ENCODE peak calls at places on chromosomes 12 and 14, in six cellular contexts. L is neuronal stem cell; C is stimulated activated CD8-positive, alpha-beta memory T cell treated with anti-CD3 and anti-CD28 coated beads, Interleukin-12 subunit alpha, Interleukin-12 subunit beta, amount 100 ng/mL, for 1 hour; V is CMK; A is gastrocnemius medialis; T is NT2/D1. G is an unnamed sample.

GRCh38 chr14:34873591-34874385 is 1.4 kb downstream of the BAZ1A start:
- DNase-seq in L (peak), C (peak), V (peak), A (peak), T (peak), G (peak)

GRCh38 chr12:112419269-112420133 is 754 bp downstream of the PTPN11 start:
- DNase-seq in L (peak), C (no peak), V (no peak), A (peak), T (peak), G (no peak)

GRCh38 chr14:90587918-90588317 is 191.1 kb downstream of the CALM1 start:
- DNase-seq in L (no peak), C (no peak), V (no peak), A (peak), T (no peak), G (no peak)

GRCh38 chr14:89108608-89109007 is 284.2 kb downstream of the TTC8 start:
- DNase-seq in L (no peak), C (no peak), V (no peak), A (no peak), T (no peak), G (no peak)

GRCh38 chr14:52391866-52392600 is 77.9 kb downstream of the PTGER2 start:
- DNase-seq in L (no peak), C (no peak), V (no peak), A (no peak), T (no peak), G (no peak)

GRCh38 chr14:95064734-95065133 is 92.6 kb downstream of the DICER1 start:
- DNase-seq in L (no peak), C (no peak), V (no peak), A (no peak), T (no peak), G (no peak)

GRCh38 chr12:2627343-2628191 is 167.2 kb upstream of the FKBP4 start:
- DNase-seq in L (no peak), C (no peak), V (no peak), A (no peak), T (no peak), G (no peak)

GRCh38 chr12:95322335-95322734 is 104.7 kb downstream of the VEZT start:
- DNase-seq in L (no peak), C (no peak), V (no peak), A (no peak), T (no peak), G (no peak)

GRCh38 chr14:51821822-51822221 is 38.6 kb upstream of the GNG2 start:
- DNase-seq in L (no peak), C (no peak), V (no peak), A (no peak), T (no peak), G (no peak)

GRCh38 chr12:12521923-12522322 is 40.7 kb downstream of the DUSP16 start:
- DNase-seq in L (no peak), C (no peak), V (no peak), A (no peak), T (no peak), G (no peak)

GRCh38 chr14:89500303-89500702 is 83.3 kb upstream of the FOXN3 start:
- DNase-seq in L (no peak), C (no peak), V (no peak), A (no peak), T (no peak), G (no peak)

GRCh38 chr12:108734200-108734906 is 3.0 kb upstream of the CORO1C start:
- DNase-seq in L (no peak), C (no peak), V (no peak), A (no peak), T (no peak), G (no peak)

GRCh38 chr12:11949738-11950403 is 120.9 kb upstream of the BCL2L14 start:
- DNase-seq in L (no peak), C (no peak), V (no peak), A (no peak), T (no peak), G (no peak)

G was measured in iPS DF 19.7.